ENCODE peak calls at places on chromosomes 2 and 18, in seven cellular contexts. One of them, this sample, is unnamed. For H3K27me3, the result is how much of the 10 kb centered on the place peaks cover.

GRCh38 chr2:176098366-176099158 is 1.0 kb upstream of the HOXD12 start:
- DNase-seq in spleen: no peak
- DNase-seq in right atrium auricular region: no peak
- DNase-seq in cardiac muscle cell: no peak
- DNase-seq in astrocyte: no peak
- DNase-seq in breast epithelium: no peak
- DNase-seq in endothelial cell of umbilical vein: no peak
- DNase-seq in this sample: no peak

GRCh38 chr2:11680181-11680900 is 10.3 kb upstream of the NTSR2 start:
- DNase-seq in endothelial cell of umbilical vein: no peak
- DNase-seq in astrocyte: no peak
- DNase-seq in spleen: peak
- DNase-seq in breast epithelium: no peak
- DNase-seq in right atrium auricular region: no peak
- DNase-seq in cardiac muscle cell: peak
- DNase-seq in this sample: no peak

GRCh38 chr18:51739044-51739666 is 541.7 kb upstream of the MEX3C start:
- DNase-seq in astrocyte: no peak
- DNase-seq in cardiac muscle cell: no peak
- DNase-seq in endothelial cell of umbilical vein: no peak
- DNase-seq in breast epithelium: no peak
- DNase-seq in right atrium auricular region: no peak
- DNase-seq in spleen: no peak
- DNase-seq in this sample: no peak

GRCh38 chr18:48719988-48720654 is 181.3 kb downstream of the CTIF start:
- DNase-seq in breast epithelium: no peak
- DNase-seq in spleen: no peak
- DNase-seq in endothelial cell of umbilical vein: peak
- DNase-seq in right atrium auricular region: no peak
- DNase-seq in astrocyte: peak
- DNase-seq in cardiac muscle cell: no peak
- DNase-seq in this sample: no peak

GRCh38 chr2:216992056-216992455 is 132.2 kb upstream of the TNP1 start:
- DNase-seq in astrocyte: no peak
- DNase-seq in right atrium auricular region: no peak
- DNase-seq in endothelial cell of umbilical vein: no peak
- DNase-seq in spleen: no peak
- DNase-seq in cardiac muscle cell: no peak
- DNase-seq in breast epithelium: no peak
- DNase-seq in this sample: no peak

GRCh38 chr2:143217512-143218136 is 88.4 kb downstream of the ARHGAP15 start:
- DNase-seq in right atrium auricular region: no peak
- DNase-seq in spleen: no peak
- DNase-seq in breast epithelium: no peak
- DNase-seq in endothelial cell of umbilical vein: no peak
- DNase-seq in cardiac muscle cell: no peak
- DNase-seq in astrocyte: no peak
- DNase-seq in this sample: no peak

GRCh38 chr2:184644685-184645084 is 46.4 kb downstream of the ZNF804A start:
- DNase-seq in endothelial cell of umbilical vein: peak
- DNase-seq in cardiac muscle cell: no peak
- DNase-seq in right atrium auricular region: no peak
- DNase-seq in astrocyte: no peak
- DNase-seq in spleen: no peak
- DNase-seq in breast epithelium: no peak
- DNase-seq in this sample: no peak

GRCh38 chr2:64769392-64770044 is 115.8 kb upstream of the SERTAD2 start:
- DNase-seq in astrocyte: no peak
- DNase-seq in right atrium auricular region: no peak
- DNase-seq in spleen: peak
- DNase-seq in breast epithelium: no peak
- DNase-seq in endothelial cell of umbilical vein: no peak
- DNase-seq in cardiac muscle cell: no peak
- DNase-seq in this sample: no peak

GRCh38 chr2:133600231-133600630 is 32.0 kb upstream of the NCKAP5 start:
- DNase-seq in endothelial cell of umbilical vein: no peak
- DNase-seq in cardiac muscle cell: no peak
- DNase-seq in breast epithelium: no peak
- DNase-seq in astrocyte: no peak
- DNase-seq in right atrium auricular region: no peak
- DNase-seq in spleen: no peak
- DNase-seq in this sample: no peak

GRCh38 chr2:88601302-88601701 is 26.0 kb downstream of the EIF2AK3 start:
- DNase-seq in astrocyte: peak
- DNase-seq in right atrium auricular region: no peak
- DNase-seq in endothelial cell of umbilical vein: peak
- DNase-seq in cardiac muscle cell: peak
- DNase-seq in spleen: no peak
- DNase-seq in breast epithelium: no peak
- DNase-seq in this sample: no peak

GRCh38 chr2:38263293-38263692 is 113.8 kb downstream of the ATL2 start:
- DNase-seq in breast epithelium: no peak
- DNase-seq in astrocyte: no peak
- DNase-seq in cardiac muscle cell: no peak
- DNase-seq in spleen: no peak
- DNase-seq in right atrium auricular region: no peak
- DNase-seq in endothelial cell of umbilical vein: no peak
- DNase-seq in this sample: no peak

GRCh38 chr2:212135739-212136138 is 402.9 kb downstream of the ERBB4 start:
- DNase-seq in breast epithelium: no peak
- DNase-seq in endothelial cell of umbilical vein: peak
- DNase-seq in right atrium auricular region: no peak
- DNase-seq in astrocyte: peak
- DNase-seq in spleen: no peak
- DNase-seq in cardiac muscle cell: no peak
- DNase-seq in this sample: no peak

GRCh38 chr2:212133337-212133736 is 405.3 kb downstream of the ERBB4 start:
- DNase-seq in spleen: no peak
- DNase-seq in cardiac muscle cell: no peak
- DNase-seq in right atrium auricular region: no peak
- DNase-seq in astrocyte: no peak
- DNase-seq in endothelial cell of umbilical vein: no peak
- DNase-seq in breast epithelium: no peak
- DNase-seq in this sample: no peak

GRCh38 chr2:212141499-212141898 is 397.1 kb downstream of the ERBB4 start:
- DNase-seq in cardiac muscle cell: no peak
- DNase-seq in spleen: no peak
- DNase-seq in right atrium auricular region: no peak
- DNase-seq in breast epithelium: no peak
- DNase-seq in astrocyte: no peak
- DNase-seq in endothelial cell of umbilical vein: no peak
- DNase-seq in this sample: no peak

DNA sequence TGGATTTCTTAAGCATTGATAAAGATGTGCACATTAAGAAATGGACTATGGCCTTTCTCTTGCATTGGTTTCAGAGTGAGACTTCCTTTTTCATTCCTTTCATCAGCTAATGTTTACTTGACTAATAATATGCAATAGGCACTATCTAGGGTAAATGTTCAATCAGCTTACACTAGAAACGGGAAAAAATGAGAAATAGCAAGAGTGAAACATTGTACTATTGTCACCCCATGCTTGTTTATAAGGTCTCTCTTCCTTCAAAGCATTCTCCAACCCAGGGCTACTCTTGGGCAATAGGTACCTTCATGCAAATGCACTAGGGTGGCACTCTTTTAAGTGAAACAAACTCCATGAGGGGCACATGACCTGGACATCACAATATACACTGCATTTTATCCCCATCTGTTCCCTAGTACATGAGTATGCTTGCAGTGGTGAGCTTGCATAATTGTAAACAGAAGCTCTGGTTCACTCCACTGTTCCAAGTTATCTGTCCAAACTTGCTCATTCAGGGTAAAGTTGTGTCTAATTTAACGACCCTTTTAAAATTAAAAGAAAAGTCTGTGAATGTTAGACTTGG is 402.3 kb downstream of the ERBB4 start:
- DNase-seq in right atrium auricular region: no peak
- DNase-seq in endothelial cell of umbilical vein: no peak
- DNase-seq in cardiac muscle cell: no peak
- DNase-seq in astrocyte: no peak
- DNase-seq in breast epithelium: no peak
- DNase-seq in spleen: no peak
- DNase-seq in this sample: no peak
- H3K27ac ChIP-seq in right atrium auricular region: no peak
- H3K27ac ChIP-seq in endothelial cell of umbilical vein: no peak
- H3K27ac ChIP-seq in cardiac muscle cell: peak
- H3K27ac ChIP-seq in astrocyte: no peak
- H3K27ac ChIP-seq in breast epithelium: no peak
- H3K27ac ChIP-seq in spleen: no peak
- H3K27ac ChIP-seq in this sample: no peak

DNA sequence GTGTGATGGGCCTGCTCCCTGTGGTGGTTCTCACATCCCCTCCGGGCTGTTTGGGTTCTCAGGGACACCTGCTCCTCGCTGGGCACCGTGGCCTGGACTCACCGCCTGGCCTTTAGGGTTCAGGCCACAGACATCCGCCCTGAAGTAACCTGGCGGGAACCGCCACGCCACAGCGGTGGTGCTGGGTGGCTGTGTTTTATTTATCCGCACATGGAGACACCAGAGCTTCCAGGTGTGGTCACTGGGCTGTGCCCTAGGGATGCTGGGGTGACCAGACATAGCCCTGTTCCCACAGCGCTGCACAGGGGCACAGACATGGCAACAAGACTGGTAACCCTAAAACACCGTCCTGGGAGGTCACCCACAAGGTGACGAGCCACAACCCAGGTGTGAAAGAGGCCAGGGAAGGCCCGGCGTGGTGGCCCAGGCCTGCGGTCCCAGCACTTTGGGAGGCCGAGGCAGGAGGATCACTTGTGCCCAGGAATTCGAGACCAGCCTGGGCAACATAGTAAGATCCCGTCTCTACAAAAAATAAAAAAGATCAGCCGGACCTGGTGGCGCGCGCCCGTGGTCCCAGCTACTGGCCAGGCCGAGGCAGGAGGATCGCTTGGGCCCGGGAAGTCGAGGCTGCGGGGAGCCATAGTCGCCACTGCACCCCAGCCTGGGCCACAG is 649 bp upstream of the HSBP1L1 start:
- DNase-seq in right atrium auricular region: no peak
- DNase-seq in astrocyte: no peak
- DNase-seq in breast epithelium: no peak
- DNase-seq in spleen: no peak
- DNase-seq in endothelial cell of umbilical vein: no peak
- DNase-seq in cardiac muscle cell: no peak
- DNase-seq in this sample: no peak
- H3K27me3 ChIP-seq in right atrium auricular region: under half
- H3K27me3 ChIP-seq in astrocyte: under half
- H3K27me3 ChIP-seq in breast epithelium: under half
- H3K27me3 ChIP-seq in spleen: under half
- H3K27me3 ChIP-seq in endothelial cell of umbilical vein: under half
- H3K27me3 ChIP-seq in cardiac muscle cell: under half
- H3K27me3 ChIP-seq in this sample: under half

GRCh38 chr2:218536804-218537494 is 31.2 kb downstream of the USP37 start:
- DNase-seq in breast epithelium: no peak
- DNase-seq in spleen: no peak
- DNase-seq in right atrium auricular region: no peak
- DNase-seq in cardiac muscle cell: no peak
- DNase-seq in astrocyte: no peak
- DNase-seq in endothelial cell of umbilical vein: no peak
- DNase-seq in this sample: no peak
- H3K27ac ChIP-seq in breast epithelium: no peak
- H3K27ac ChIP-seq in spleen: no peak
- H3K27ac ChIP-seq in right atrium auricular region: no peak
- H3K27ac ChIP-seq in cardiac muscle cell: no peak
- H3K27ac ChIP-seq in astrocyte: no peak
- H3K27ac ChIP-seq in endothelial cell of umbilical vein: no peak
- H3K27ac ChIP-seq in this sample: no peak

DNA sequence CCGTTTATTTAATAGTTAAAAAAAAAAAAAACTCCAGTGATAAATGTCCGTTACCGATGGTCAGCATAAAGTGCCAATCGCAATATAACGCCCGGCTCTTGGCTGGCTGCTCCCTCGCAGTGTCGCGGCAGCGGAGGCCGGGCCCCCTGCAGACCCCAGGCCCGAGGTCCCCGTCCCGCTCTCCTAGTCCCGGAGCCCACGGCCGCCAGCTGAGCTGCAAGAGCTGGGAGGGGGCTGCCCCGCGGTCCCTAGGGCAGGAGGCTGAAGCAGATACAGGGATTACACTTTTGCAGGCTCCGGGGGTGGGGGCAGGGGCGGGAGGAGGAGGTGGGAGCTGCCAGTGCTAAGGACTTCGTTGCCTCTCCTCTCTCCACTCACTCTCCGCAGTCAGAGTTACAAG is 6.9 kb downstream of the OSR1 start:
- DNase-seq in astrocyte: no peak
- DNase-seq in breast epithelium: no peak
- DNase-seq in right atrium auricular region: no peak
- DNase-seq in spleen: no peak
- DNase-seq in cardiac muscle cell: no peak
- DNase-seq in endothelial cell of umbilical vein: no peak
- DNase-seq in this sample: no peak
- H3K27me3 ChIP-seq in astrocyte: half or more
- H3K27me3 ChIP-seq in breast epithelium: under half
- H3K27me3 ChIP-seq in right atrium auricular region: under half
- H3K27me3 ChIP-seq in spleen: half or more
- H3K27me3 ChIP-seq in cardiac muscle cell: half or more
- H3K27me3 ChIP-seq in endothelial cell of umbilical vein: half or more
- H3K27me3 ChIP-seq in this sample: half or more

DNA sequence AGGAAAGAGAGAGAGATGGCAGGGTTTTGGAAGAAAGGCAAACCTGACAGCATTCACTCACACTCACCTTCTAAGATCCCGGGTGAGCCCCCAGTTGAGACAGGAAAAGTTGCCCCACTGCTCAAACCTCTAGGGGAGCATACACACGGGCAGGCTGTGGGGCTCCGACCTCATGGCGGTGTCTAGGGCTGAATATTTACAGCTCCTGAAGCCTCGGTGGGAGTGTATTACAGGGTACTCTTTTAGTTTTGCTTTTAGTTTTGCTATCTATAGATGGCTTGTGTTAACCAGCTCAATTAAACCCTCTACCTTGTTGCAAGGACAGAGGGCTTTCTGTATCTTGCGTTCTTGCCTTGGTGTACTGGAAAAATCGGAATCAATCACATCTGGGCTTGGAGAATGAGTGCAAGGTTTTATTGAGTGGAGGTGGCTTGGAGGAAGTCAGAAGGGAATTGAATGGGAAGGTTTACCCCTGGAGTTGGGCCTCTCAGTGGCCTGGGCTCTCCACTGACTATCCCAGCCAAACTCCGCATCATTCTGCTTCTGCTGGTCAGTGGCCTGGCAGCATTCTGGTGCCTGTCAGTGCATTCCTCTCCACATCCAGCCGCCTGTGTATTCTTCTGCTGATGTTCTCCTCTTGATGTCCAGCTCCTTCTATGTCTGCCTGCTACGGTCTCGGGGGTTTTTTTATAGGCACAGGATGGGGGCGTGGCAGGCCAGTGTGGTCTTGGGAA is 10.1 kb upstream of the IFIH1 start:
- DNase-seq in astrocyte: no peak
- DNase-seq in right atrium auricular region: no peak
- DNase-seq in endothelial cell of umbilical vein: no peak
- DNase-seq in breast epithelium: no peak
- DNase-seq in cardiac muscle cell: no peak
- DNase-seq in spleen: no peak
- DNase-seq in this sample: no peak
- H3K27ac ChIP-seq in astrocyte: no peak
- H3K27ac ChIP-seq in right atrium auricular region: no peak
- H3K27ac ChIP-seq in endothelial cell of umbilical vein: no peak
- H3K27ac ChIP-seq in breast epithelium: no peak
- H3K27ac ChIP-seq in cardiac muscle cell: no peak
- H3K27ac ChIP-seq in spleen: no peak
- H3K27ac ChIP-seq in this sample: no peak